ENCODE peak calls at places on chromosomes 4 and X, in seven cellular contexts. W is K562, L is mammary epithelial cell, U is HCT116, N is GM23338, T is MM.1S, F is keratinocyte. J is an unnamed sample. For H3K79me2, the result is how much of the 10 kb centered on the place peaks cover.

GRCh38 chr4:6121276-6121850 is 79.0 kb downstream of the JAKMIP1 start:
- DNase-seq in W (no peak), L (no peak), U (no peak), N (no peak), T (no peak), F (no peak), J (no peak)

GRCh38 chrX:39724544-39724943 is 373.2 kb downstream of the BCOR start:
- DNase-seq in W (peak), L (no peak), U (no peak), N (no peak), T (no peak), F (no peak), J (no peak)

GRCh38 chrX:78035061-78035460 is 65.6 kb upstream of the PGAM4 start:
- DNase-seq in W (no peak), L (no peak), U (no peak), N (no peak), T (no peak), F (no peak), J (no peak)

GRCh38 chrX:17633546-17633945 is 103.7 kb upstream of the SCML1 start:
- DNase-seq in W (no peak), L (no peak), U (no peak), N (no peak), T (no peak), F (no peak), J (no peak)

GRCh38 chr4:23382880-23383279 is 507.0 kb downstream of the PPARGC1A start:
- DNase-seq in W (no peak), L (no peak), U (no peak), N (no peak), T (no peak), F (no peak), J (no peak)

GRCh38 chr4:23484689-23485088 is 405.2 kb downstream of the PPARGC1A start:
- DNase-seq in W (no peak), L (no peak), U (no peak), N (no peak), T (no peak), F (no peak), J (no peak)

GRCh38 chr4:13922459-13922858 is 294.9 kb upstream of the BOD1L1 start:
- DNase-seq in W (no peak), L (no peak), U (no peak), N (no peak), T (peak), F (no peak), J (no peak)

GRCh38 chr4:164509951-164510350 is 244.0 kb upstream of the SMIM31 start:
- DNase-seq in W (no peak), L (peak), U (no peak), N (no peak), T (no peak), F (no peak), J (no peak)

GRCh38 chr4:53676402-53676871 is 85.2 kb upstream of the LNX1 start:
- DNase-seq in W (no peak), L (peak), U (no peak), N (no peak), T (no peak), F (no peak), J (no peak)

GRCh38 chr4:186347743-186348142 is 81.8 kb downstream of the F11 start:
- DNase-seq in W (no peak), L (no peak), U (no peak), N (peak), T (no peak), F (no peak), J (no peak)

GRCh38 chr4:24808261-24808660 is 12.9 kb downstream of the SOD3 start:
- DNase-seq in W (no peak), L (no peak), U (no peak), N (no peak), T (no peak), F (no peak), J (no peak)

GRCh38 chrX:66030505-66031317 is 9.2 kb downstream of the VSIG4 start:
- DNase-seq in W (peak), L (peak), U (peak), N (peak), T (no peak), F (no peak), J (peak)

GRCh38 chr4:80216100-80216761 is 18.9 kb downstream of the PRDM8 start:
- DNase-seq in W (no peak), L (no peak), U (no peak), N (no peak), T (no peak), F (no peak), J (no peak)

GRCh38 chr4:94939791-94940530 is 182.2 kb downstream of the BMPR1B start:
- DNase-seq in W (no peak), L (no peak), U (no peak), N (peak), T (no peak), F (no peak), J (no peak)

GRCh38 chr4:64146030-64146429 is 263.2 kb downstream of the TECRL start:
- DNase-seq in W (no peak), L (no peak), U (no peak), N (no peak), T (no peak), F (no peak), J (no peak)

GRCh38 chr4:22500831-22501714 is 14.8 kb downstream of the ADGRA3 start:
- DNase-seq in W (no peak), L (peak), U (peak), N (no peak), T (no peak), F (no peak), J (no peak)

GRCh38 chrX:78124304-78124703 is 15.1 kb downstream of the TAF9B start:
- DNase-seq in W (no peak), L (no peak), U (no peak), N (no peak), T (no peak), F (no peak), J (no peak)

GRCh38 chr4:65007841-65008439 is 598.7 kb upstream of the TECRL start:
- DNase-seq in W (peak), L (peak), U (peak), N (peak), T (peak), F (no peak), J (peak)

GRCh38 chr4:55733874-55734437 is 85.6 kb upstream of the EXOC1L start:
- DNase-seq in W (peak), L (peak), U (peak), N (no peak), T (no peak), F (peak), J (no peak)

GRCh38 chrX:24149346-24150050 is at the start of gene ZFX:
- DNase-seq in W (peak), L (peak), U (no peak), N (no peak), T (peak), F (no peak), J (peak)

GRCh38 chr4:182010876-182011275 is 232.3 kb upstream of the TENM3 start:
- DNase-seq in W (no peak), L (no peak), U (no peak), N (no peak), T (no peak), F (no peak), J (no peak)

GRCh38 chr4:81003549-81004240 is 26.8 kb upstream of the BMP3 start:
- DNase-seq in W (no peak), L (no peak), U (no peak), N (no peak), T (no peak), F (no peak), J (no peak)

GRCh38 chr4:96974295-96974694 is 1134.4 kb downstream of the PDHA2 start:
- DNase-seq in W (no peak), L (no peak), U (no peak), N (no peak), T (no peak), F (no peak), J (no peak)

GRCh38 chrX:20452487-20452886 is 185.8 kb upstream of the RPS6KA3 start:
- DNase-seq in W (no peak), L (no peak), U (no peak), N (no peak), T (peak), F (no peak), J (no peak)

GRCh38 chr4:100590308-100590707 is 72.5 kb upstream of the EMCN start:
- DNase-seq in W (no peak), L (peak), U (no peak), N (no peak), T (no peak), F (no peak), J (no peak)

GRCh38 chr4:10006236-10006603 is 15.1 kb downstream of the SLC2A9 start:
- DNase-seq in W (no peak), L (peak), U (no peak), N (no peak), T (no peak), F (no peak), J (peak)

GRCh38 chrX:40544343-40545250 is 36.2 kb upstream of the ATP6AP2 start:
- DNase-seq in W (peak), L (peak), U (no peak), N (no peak), T (no peak), F (no peak), J (no peak)

GRCh38 chr4:61239250-61239649 is 39.1 kb downstream of the ADGRL3 start:
- DNase-seq in W (no peak), L (no peak), U (no peak), N (no peak), T (no peak), F (no peak), J (no peak)

GRCh38 chrX:69066966-69067525 is 98.2 kb downstream of the PJA1 start:
- DNase-seq in W (no peak), L (no peak), U (no peak), N (no peak), T (no peak), F (no peak), J (no peak)

GRCh38 chrX:69216911-69217310 is 51.7 kb upstream of the PJA1 start:
- DNase-seq in W (no peak), L (no peak), U (no peak), N (no peak), T (no peak), F (no peak), J (no peak)

GRCh38 chr4:90002406-90003040 is 107.9 kb downstream of the MMRN1 start:
- DNase-seq in W (no peak), L (no peak), U (no peak), N (no peak), T (no peak), F (no peak), J (no peak)

GRCh38 chrX:69319376-69319775 is 154.1 kb upstream of the PJA1 start:
- DNase-seq in W (no peak), L (peak), U (no peak), N (no peak), T (no peak), F (peak), J (no peak)

GRCh38 chr4:8350326-8350725 is 80.8 kb downstream of the HTRA3 start:
- DNase-seq in W (no peak), L (no peak), U (no peak), N (no peak), T (no peak), F (no peak), J (no peak)

GRCh38 chrX:139113682-139114081 is 402.2 kb upstream of the FGF13 start:
- DNase-seq in W (peak), L (no peak), U (no peak), N (no peak), T (no peak), F (no peak), J (no peak)

GRCh38 chr4:17111959-17112659 is 213.7 kb upstream of the LDB2 start:
- DNase-seq in W (peak), L (no peak), U (no peak), N (peak), T (no peak), F (no peak), J (peak)

GRCh38 chrX:143340190-143340589 is 177.1 kb downstream of the SPANXN3 start:
- DNase-seq in W (no peak), L (no peak), U (no peak), N (no peak), T (no peak), F (no peak), J (no peak)

GRCh38 chr4:81562093-81562492 is 90.4 kb upstream of the RASGEF1B start:
- DNase-seq in W (no peak), L (no peak), U (no peak), N (no peak), T (peak), F (no peak), J (peak)

GRCh38 chrX:50117477-50117876 is 83.3 kb downstream of the AKAP4 start:
- DNase-seq in W (no peak), L (no peak), U (no peak), N (no peak), T (no peak), F (no peak), J (no peak)
- H3K79me2 ChIP-seq in W (under half), L (under half), U (under half), N (under half), T (under half), F (under half), J (under half)

DNA sequence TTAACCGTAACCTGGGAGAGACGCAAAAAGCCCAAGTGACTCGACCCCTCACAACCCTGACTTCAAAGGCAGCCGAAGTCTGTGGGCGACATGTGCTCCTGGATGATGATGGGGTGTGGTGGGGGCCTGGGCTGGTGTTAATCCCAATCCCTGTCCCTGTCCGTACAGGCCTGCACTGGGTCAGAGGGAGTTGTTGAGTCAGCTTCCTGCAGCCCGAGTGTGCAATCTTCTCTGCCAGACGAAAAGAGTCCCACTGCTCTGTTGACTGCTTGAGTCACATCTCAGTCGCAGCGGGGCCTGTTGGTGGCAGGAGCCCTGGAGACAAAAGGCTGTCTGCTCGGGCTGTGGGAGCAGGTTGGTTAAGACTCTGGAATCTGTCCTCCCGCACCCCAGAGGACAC is 10.3 kb downstream of the FAM3A start:
- DNase-seq in W (no peak), L (peak), U (no peak), N (no peak), T (no peak), F (no peak), J (no peak)
- H3K4me2 ChIP-seq in W (no peak), L (no peak), U (no peak), N (no peak), T (no peak), F (no peak), J (no peak)

DNA sequence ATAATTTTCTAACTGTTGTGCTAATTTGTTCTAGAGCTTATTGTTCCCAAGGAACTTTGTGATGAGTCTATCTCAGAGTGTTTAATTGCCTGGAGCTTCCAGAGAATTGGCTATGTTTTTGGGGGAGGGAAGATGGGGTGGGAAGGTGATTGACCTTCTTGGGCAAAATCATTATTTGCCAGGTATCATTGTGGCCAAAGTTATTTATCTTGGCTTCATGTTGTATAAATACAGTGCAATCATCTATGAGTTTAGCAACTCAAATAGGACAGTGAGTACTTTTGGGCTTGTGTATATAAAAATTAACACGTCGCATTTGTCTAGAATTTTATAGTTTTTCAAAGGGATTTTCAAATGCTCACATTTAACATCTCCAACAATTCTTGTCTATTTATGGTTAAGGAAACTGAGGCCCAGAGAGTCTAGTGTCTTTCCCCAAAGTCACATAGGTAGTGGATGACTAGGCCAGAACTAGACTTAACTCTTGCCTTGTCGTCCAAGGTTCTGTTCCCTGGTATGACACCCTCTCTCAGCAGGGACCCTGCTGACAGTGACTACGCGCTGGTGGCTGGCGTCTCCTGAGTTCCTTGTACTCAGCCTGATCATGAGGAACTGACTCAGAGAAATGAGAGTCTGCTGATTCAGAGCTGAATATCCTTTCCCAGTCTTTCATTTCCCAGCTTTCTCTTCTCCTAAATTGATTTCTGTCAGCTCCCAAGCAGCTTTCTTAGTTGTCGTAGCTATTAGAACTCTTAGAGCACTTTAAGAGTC is 27.7 kb downstream of the FNIP2 start:
- DNase-seq in W (no peak), L (peak), U (no peak), N (no peak), T (no peak), F (no peak), J (no peak)
- H3K79me2 ChIP-seq in W (under half), L (half or more), U (under half), N (under half), T (half or more), F (under half), J (under half)

DNA sequence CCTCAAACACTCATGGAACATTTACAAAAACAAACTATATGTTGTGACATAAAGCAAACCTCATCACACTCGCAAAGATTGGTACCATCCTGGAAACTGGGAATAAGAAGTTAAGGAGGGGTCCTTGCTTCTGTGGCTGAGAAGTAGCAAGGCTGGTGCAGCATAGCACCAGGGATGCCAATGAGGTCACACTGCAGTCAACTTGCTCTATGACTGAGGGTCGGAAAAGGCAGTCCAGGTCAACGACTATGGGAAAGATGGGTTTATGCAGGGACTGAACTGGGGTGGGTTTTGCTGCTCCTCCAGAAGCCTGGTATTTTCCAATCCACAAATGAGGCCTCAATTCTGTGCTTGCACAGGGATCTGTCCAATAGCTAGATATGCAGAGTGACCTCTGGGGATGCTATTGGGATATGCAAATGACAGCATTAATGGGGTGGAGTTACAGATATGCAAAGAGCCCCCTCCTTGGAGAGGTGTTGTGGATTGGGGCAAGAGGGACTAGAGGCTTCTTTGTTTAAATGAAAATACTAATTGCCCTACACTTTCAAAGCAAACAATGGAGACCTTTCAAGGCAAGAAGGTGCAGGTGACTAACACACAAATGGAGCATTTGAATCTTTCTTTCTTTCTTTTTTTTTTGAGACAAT is 7.2 kb upstream of the IL13RA1 start:
- DNase-seq in W (no peak), L (no peak), U (no peak), N (peak), T (no peak), F (no peak), J (no peak)
- H3K4me2 ChIP-seq in W (no peak), L (no peak), U (no peak), N (no peak), T (no peak), F (no peak), J (no peak)

DNA sequence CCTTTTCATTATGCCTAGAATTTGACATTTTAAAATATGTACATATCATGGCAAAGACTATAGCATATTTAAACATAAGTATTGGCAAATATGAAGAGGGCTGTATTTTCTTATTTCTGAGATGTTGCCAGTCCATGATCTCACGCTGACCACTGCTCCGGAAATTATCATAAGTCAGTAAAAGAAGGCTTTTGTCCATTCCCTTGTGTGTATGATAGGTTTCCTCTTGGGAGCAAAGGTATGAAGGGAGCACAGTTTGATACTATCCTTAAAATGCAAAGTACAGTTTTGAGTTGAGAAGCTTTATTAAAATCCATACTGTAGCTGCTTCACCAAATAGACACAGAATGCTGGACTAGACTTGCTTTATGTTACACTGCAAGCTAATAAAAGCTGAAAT is 52.6 kb upstream of the AGA start:
- DNase-seq in W (no peak), L (no peak), U (no peak), N (no peak), T (no peak), F (no peak), J (no peak)
- H3K79me2 ChIP-seq in W (under half), L (under half), U (under half), N (under half), T (under half), F (under half), J (under half)

GRCh38 chr4:150999091-150999490 is 16.0 kb downstream of the LRBA start:
- DNase-seq in W (no peak), L (no peak), U (no peak), N (no peak), T (no peak), F (no peak), J (peak)
- H3K4me2 ChIP-seq in W (no peak), L (no peak), U (no peak), N (no peak), T (no peak), F (no peak), J (peak)

DNA sequence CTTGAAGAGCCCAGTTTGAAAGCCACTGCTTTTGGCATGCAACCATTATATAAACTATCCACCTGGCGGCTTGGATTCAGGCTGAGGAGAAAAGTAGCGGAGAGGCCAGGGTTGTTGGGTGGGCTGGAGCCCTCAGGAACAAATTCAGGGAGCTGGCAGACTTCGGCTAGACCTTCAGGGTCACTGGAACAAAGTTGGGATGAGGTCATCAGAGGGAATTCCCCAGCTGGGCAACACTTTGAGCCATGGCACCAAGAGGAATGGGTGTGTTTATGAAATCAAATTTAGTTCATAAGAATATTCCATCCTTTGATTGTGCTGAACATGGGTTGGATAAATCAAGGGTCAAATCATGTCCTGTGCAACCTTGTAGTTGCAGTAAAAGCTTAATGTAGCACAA is 22.0 kb downstream of the MTMR1 start:
- DNase-seq in W (no peak), L (peak), U (no peak), N (no peak), T (no peak), F (no peak), J (no peak)
- H3K79me2 ChIP-seq in W (under half), L (under half), U (under half), N (under half), T (under half), F (under half), J (half or more)

GRCh38 chr4:184548321-184548650 is 73.9 kb upstream of the IRF2 start:
- DNase-seq in W (no peak), L (no peak), U (no peak), N (peak), T (no peak), F (no peak), J (no peak)
- H3K4me2 ChIP-seq in W (no peak), L (no peak), U (no peak), N (peak), T (no peak), F (no peak), J (no peak)

J was measured in Karpas-422.